ENCODE peak calls at places on chromosomes 12 and 14, in five cellular contexts. G, U, F, Q and S are unnamed samples.

GRCh38 chr12:22100952-22101748 is 55.1 kb downstream of the CMAS start:
- DNase-seq in G (peak; percentile 40), U (peak; percentile 13), F (peak; percentile 40), Q (no peak), S (peak; percentile 31)

GRCh38 chr14:94385553-94386057 is 2.8 kb downstream of the SERPINA1 start:
- DNase-seq in G (no peak), U (no peak), F (no peak), Q (no peak), S (no peak)

GRCh38 chr14:49593016-49593415 is 5.7 kb upstream of the LRR1 start:
- DNase-seq in G (no peak), U (no peak), F (no peak), Q (no peak), S (no peak)

GRCh38 chr12:71439613-71440392 is at the start of gene LGR5:
- DNase-seq in G (peak; percentile 85), U (no peak), F (no peak), Q (no peak), S (no peak)

GRCh38 chr12:68109444-68110217 is 49.9 kb downstream of the IFNG start:
- DNase-seq in G (no peak), U (no peak), F (no peak), Q (no peak), S (no peak)

GRCh38 chr14:99009875-99010274 is 262.1 kb downstream of the BCL11B start:
- DNase-seq in G (no peak), U (no peak), F (no peak), Q (no peak), S (no peak)

GRCh38 chr14:55272415-55272786 is 1.2 kb downstream of the FBXO34 start:
- DNase-seq in G (no peak), U (no peak), F (no peak), Q (no peak), S (no peak)

GRCh38 chr12:19190292-19191031 is 60.9 kb downstream of the PLEKHA5 start:
- DNase-seq in G (no peak), U (no peak), F (no peak), Q (no peak), S (peak; percentile 21)

GRCh38 chr12:92324849-92325500 is 179.3 kb upstream of the BTG1 start:
- DNase-seq in G (no peak), U (no peak), F (no peak), Q (no peak), S (no peak)

GRCh38 chr14:101076451-101077220 is 173.1 kb upstream of the RTL1 start:
- DNase-seq in G (no peak), U (no peak), F (no peak), Q (no peak), S (no peak)

GRCh38 chr12:57620936-57621496 is 9.8 kb downstream of the ARHGEF25 start:
- DNase-seq in G (no peak), U (no peak), F (no peak), Q (no peak), S (no peak)

GRCh38 chr12:119258149-119258548 is 76.4 kb upstream of the CCDC60 start:
- DNase-seq in G (no peak), U (no peak), F (no peak), Q (no peak), S (no peak)

GRCh38 chr14:50397461-50398196 is 948 bp upstream of the CDKL1 start:
- DNase-seq in G (peak; percentile 24), U (no peak), F (peak; percentile 4), Q (no peak), S (peak; percentile 45)

GRCh38 chr12:15796493-15797141 is 7.4 kb upstream of the EPS8 start:
- DNase-seq in G (peak; percentile 37), U (no peak), F (no peak), Q (no peak), S (no peak)
- TF ChIP-seq GABPA in G (no peak), U (no peak), F (no peak), Q (no peak), S (no peak)

GRCh38 chr12:63820427-63820826 is 24.1 kb upstream of the SRGAP1 start:
- DNase-seq in G (no peak), U (no peak), F (no peak), Q (no peak), S (no peak)

GRCh38 chr12:63823040-63823439 is 21.5 kb upstream of the SRGAP1 start:
- DNase-seq in G (no peak), U (no peak), F (no peak), Q (no peak), S (no peak)

GRCh38 chr12:63821781-63822251 is 22.7 kb upstream of the SRGAP1 start:
- DNase-seq in G (no peak), U (no peak), F (no peak), Q (no peak), S (no peak)

GRCh38 chr12:63822352-63822751 is 22.1 kb upstream of the SRGAP1 start:
- DNase-seq in G (no peak), U (no peak), F (no peak), Q (no peak), S (no peak)

GRCh38 chr12:63826002-63826585 is 18.4 kb upstream of the SRGAP1 start:
- DNase-seq in G (peak; percentile 56), U (no peak), F (peak; percentile 29), Q (no peak), S (no peak)
- TF ChIP-seq GABPA in G (no peak), U (no peak), F (no peak), Q (no peak), S (no peak)

DNA sequence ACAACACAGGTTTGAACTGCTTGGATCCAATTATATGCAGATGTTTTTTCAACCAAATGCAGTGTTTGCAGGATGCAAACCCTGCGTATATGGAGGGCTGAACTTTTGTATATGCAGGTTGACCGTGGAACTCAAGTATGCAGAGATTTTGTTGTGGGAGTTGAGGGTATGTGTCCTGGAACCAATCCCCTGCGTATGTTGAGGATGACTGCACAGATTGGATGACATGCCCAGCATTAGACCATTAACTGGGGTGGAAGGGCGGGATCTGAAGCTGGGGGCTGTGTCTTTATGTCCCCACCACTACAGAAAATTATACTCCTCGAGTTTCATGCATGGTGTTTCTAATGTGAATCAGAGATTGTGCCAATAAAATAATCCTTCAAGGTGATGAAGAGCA is 162.2 kb upstream of the RMST start:
- DNase-seq in G (no peak), U (no peak), F (no peak), Q (no peak), S (no peak)
- TF ChIP-seq GABPA in G (no peak), U (no peak), F (no peak), Q (no peak), S (no peak)

DNA sequence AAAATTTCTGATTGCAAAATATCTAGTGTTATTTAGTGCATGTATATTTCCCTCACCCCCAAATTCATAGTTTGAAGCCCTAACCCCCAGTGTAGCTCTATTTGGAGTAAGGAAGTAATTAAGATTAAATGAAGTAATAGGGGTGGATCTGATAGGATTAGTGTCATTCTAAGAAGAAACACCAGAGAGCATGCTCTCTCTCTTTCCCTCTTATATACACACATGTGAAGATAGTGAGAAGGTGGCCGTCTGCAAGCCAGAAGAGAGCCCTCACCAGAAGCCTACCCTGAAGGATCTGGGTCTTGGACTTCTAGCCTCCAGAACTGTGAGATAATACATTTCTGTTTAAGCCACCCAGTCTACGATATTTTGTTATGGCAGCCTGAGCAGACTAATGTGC is 120.3 kb downstream of the TMEM30B start:
- DNase-seq in G (no peak), U (no peak), F (no peak), Q (no peak), S (no peak)
- TF ChIP-seq GABPA in G (no peak), U (no peak), F (no peak), Q (no peak), S (no peak)

GRCh38 chr14:85538636-85539035 is 8.7 kb downstream of the FLRT2 start:
- DNase-seq in G (no peak), U (no peak), F (no peak), Q (no peak), S (no peak)

GRCh38 chr14:85535316-85535715 is 5.4 kb downstream of the FLRT2 start:
- DNase-seq in G (no peak), U (no peak), F (no peak), Q (no peak), S (no peak)

GRCh38 chr14:85535916-85536834 is 6.2 kb downstream of the FLRT2 start:
- DNase-seq in G (peak; percentile 12), U (no peak), F (no peak), Q (no peak), S (no peak)

GRCh38 chr14:85537526-85537925 is 7.6 kb downstream of the FLRT2 start:
- DNase-seq in G (no peak), U (no peak), F (no peak), Q (no peak), S (no peak)

DNA sequence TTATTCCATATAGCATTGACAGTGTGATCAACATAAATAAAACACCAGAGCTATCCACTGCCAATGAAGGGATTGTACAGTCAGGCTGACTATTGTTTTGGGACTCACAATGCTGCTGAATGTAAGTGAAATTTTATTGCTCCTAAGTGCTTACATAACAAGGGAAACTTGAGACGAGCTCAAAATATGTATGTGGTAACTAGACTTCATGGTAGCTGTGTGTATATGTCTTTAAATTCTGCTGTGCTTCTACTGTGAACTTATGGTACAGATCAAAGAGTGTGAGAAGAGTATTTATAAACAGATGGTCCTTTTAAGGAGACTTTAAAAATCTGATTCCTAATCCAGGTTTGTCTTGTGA is 6.9 kb downstream of the FLRT2 start:
- DNase-seq in G (no peak), U (no peak), F (no peak), Q (no peak), S (no peak)
- TF ChIP-seq GABPA in G (no peak), U (no peak), F (no peak), Q (no peak), S (no peak)

GRCh38 chr14:36315159-36315853 is 5.1 kb downstream of the MBIP start:
- DNase-seq in G (no peak), U (peak; percentile 7), F (peak; percentile 28), Q (no peak), S (no peak)
- TF ChIP-seq GABPA in G (no peak), U (no peak), F (no peak), Q (no peak), S (no peak)

GRCh38 chr14:105477659-105478623 is 3.3 kb downstream of the CRIP2 start:
- DNase-seq in G (no peak), U (no peak), F (peak; percentile 35), Q (no peak), S (peak; percentile 82)
- TF ChIP-seq GABPA in G (no peak), U (no peak), F (no peak), Q (no peak), S (no peak)